ENCODE peak calls at places on chromosome 13, in eight cellular contexts. M is HFFc6; A is CD4-positive, alpha-beta T cell; J is GM13976; D is lung; Q is suprapubic skin; O is fibroblast of mammary gland; Z is colonic mucosa. R is an unnamed sample.

GRCh38 chr13:112467236-112467635 is 91.1 kb downstream of the SPACA7 start:
- DNase-seq in M (no peak), A (no peak), J (no peak), D (no peak), Q (no peak), O (no peak), Z (no peak), R (no peak)

GRCh38 chr13:43852923-43853404 is 26.6 kb downstream of the CCDC122 start:
- DNase-seq in M (no peak), A (no peak), J (no peak), D (no peak), Q (no peak), O (no peak), Z (no peak), R (no peak)

GRCh38 chr13:24217601-24218281 is 57.2 kb downstream of the SPATA13 start:
- DNase-seq in M (no peak), A (no peak), J (no peak), D (no peak), Q (no peak), O (no peak), Z (peak), R (no peak)

GRCh38 chr13:31756346-31756745 is 17.0 kb downstream of the RXFP2 start:
- DNase-seq in M (peak), A (no peak), J (no peak), D (no peak), Q (no peak), O (peak), Z (no peak), R (no peak)

GRCh38 chr13:42239644-42240043 is 32.3 kb upstream of the AKAP11 start:
- DNase-seq in M (peak), A (no peak), J (no peak), D (no peak), Q (no peak), O (peak), Z (no peak), R (no peak)

GRCh38 chr13:77143325-77143907 is 116.5 kb upstream of the FBXL3 start:
- DNase-seq in M (no peak), A (no peak), J (no peak), D (no peak), Q (no peak), O (peak), Z (no peak), R (no peak)

GRCh38 chr13:59533561-59534337 is 630.0 kb downstream of the DIAPH3 start:
- DNase-seq in M (peak), A (no peak), J (no peak), D (no peak), Q (no peak), O (no peak), Z (no peak), R (no peak)

GRCh38 chr13:68708336-68708908 is 1399.2 kb upstream of the ATXN8OS start:
- DNase-seq in M (no peak), A (no peak), J (no peak), D (no peak), Q (no peak), O (no peak), Z (no peak), R (no peak)

GRCh38 chr13:76474356-76474755 is 411.8 kb downstream of the KCTD12 start:
- DNase-seq in M (no peak), A (no peak), J (no peak), D (no peak), Q (no peak), O (peak), Z (no peak), R (no peak)

GRCh38 chr13:51229731-51230130 is 7.5 kb downstream of the FAM124A start:
- DNase-seq in M (no peak), A (no peak), J (no peak), D (no peak), Q (no peak), O (no peak), Z (no peak), R (no peak)

GRCh38 chr13:35283856-35284255 is 192.6 kb downstream of the MAB21L1 start:
- DNase-seq in M (peak), A (no peak), J (no peak), D (no peak), Q (no peak), O (peak), Z (no peak), R (no peak)

GRCh38 chr13:79593611-79594275 is 112.8 kb downstream of the NDFIP2 start:
- DNase-seq in M (peak), A (no peak), J (no peak), D (no peak), Q (no peak), O (peak), Z (no peak), R (no peak)

GRCh38 chr13:35484384-35484783 is 7.9 kb upstream of the MAB21L1 start:
- DNase-seq in M (no peak), A (no peak), J (no peak), D (no peak), Q (no peak), O (no peak), Z (no peak), R (no peak)

GRCh38 chr13:83996415-83996814 is 114.1 kb upstream of the SLITRK1 start:
- DNase-seq in M (no peak), A (no peak), J (no peak), D (no peak), Q (no peak), O (no peak), Z (no peak), R (no peak)

GRCh38 chr13:114130708-114131580 is 1.5 kb downstream of the RASA3 start:
- DNase-seq in M (peak), A (peak), J (peak), D (no peak), Q (no peak), O (peak), Z (peak), R (no peak)

GRCh38 chr13:99875391-99875790 is 96.2 kb downstream of the ZIC5 start:
- DNase-seq in M (no peak), A (no peak), J (no peak), D (no peak), Q (no peak), O (no peak), Z (no peak), R (no peak)

GRCh38 chr13:48233886-48234488 is 981 bp downstream of the ITM2B start:
- DNase-seq in M (no peak), A (no peak), J (no peak), D (no peak), Q (no peak), O (peak), Z (no peak), R (no peak)

GRCh38 chr13:74575729-74576125 is 441.5 kb upstream of the KLF12 start:
- DNase-seq in M (peak), A (peak), J (peak), D (peak), Q (peak), O (peak), Z (peak), R (peak)

GRCh38 chr13:110570886-110571285 is 9.4 kb upstream of the RAB20 start:
- DNase-seq in M (no peak), A (no peak), J (no peak), D (no peak), Q (no peak), O (no peak), Z (no peak), R (no peak)

GRCh38 chr13:68261105-68261504 is 1031.0 kb upstream of the PCDH9 start:
- DNase-seq in M (no peak), A (no peak), J (no peak), D (no peak), Q (no peak), O (no peak), Z (no peak), R (no peak)

GRCh38 chr13:51148223-51148951 is 37.3 kb upstream of the C13orf42 start:
- DNase-seq in M (no peak), A (peak), J (no peak), D (no peak), Q (no peak), O (no peak), Z (no peak), R (no peak)

GRCh38 chr13:19153782-19154450 is 27.7 kb downstream of the TUBA3C start:
- DNase-seq in M (no peak), A (no peak), J (peak), D (no peak), Q (no peak), O (no peak), Z (no peak), R (no peak)

GRCh38 chr13:44425041-44425814 is 51.6 kb downstream of the SERP2 start:
- DNase-seq in M (no peak), A (no peak), J (no peak), D (no peak), Q (no peak), O (no peak), Z (no peak), R (no peak)

GRCh38 chr13:98326274-98326673 is 149.2 kb upstream of the RNF113B start:
- DNase-seq in M (no peak), A (no peak), J (no peak), D (no peak), Q (no peak), O (no peak), Z (no peak), R (no peak)

GRCh38 chr13:107170270-107170931 is 602.5 kb upstream of the ARGLU1 start:
- DNase-seq in M (no peak), A (no peak), J (no peak), D (no peak), Q (no peak), O (no peak), Z (no peak), R (no peak)

GRCh38 chr13:48504606-48505369 is 28.1 kb downstream of the RCBTB2 start:
- DNase-seq in M (no peak), A (no peak), J (no peak), D (no peak), Q (no peak), O (no peak), Z (no peak), R (no peak)

GRCh38 chr13:46606915-46607413 is 54.0 kb downstream of the LRCH1 start:
- DNase-seq in M (no peak), A (no peak), J (no peak), D (no peak), Q (no peak), O (no peak), Z (no peak), R (no peak)

GRCh38 chr13:80338781-80339577 is 1.9 kb downstream of the SPRY2 start:
- DNase-seq in M (peak), A (no peak), J (peak), D (peak), Q (peak), O (peak), Z (peak), R (peak)

GRCh38 chr13:84400711-84401110 is 518.4 kb upstream of the SLITRK1 start:
- DNase-seq in M (peak), A (no peak), J (no peak), D (no peak), Q (no peak), O (peak), Z (no peak), R (no peak)

GRCh38 chr13:24161010-24161775 is 673 bp downstream of the SPATA13 start:
- DNase-seq in M (no peak), A (peak), J (peak), D (peak), Q (peak), O (no peak), Z (peak), R (no peak)

GRCh38 chr13:59409651-59410200 is 754.0 kb downstream of the DIAPH3 start:
- DNase-seq in M (no peak), A (no peak), J (no peak), D (no peak), Q (no peak), O (no peak), Z (no peak), R (no peak)

DNA sequence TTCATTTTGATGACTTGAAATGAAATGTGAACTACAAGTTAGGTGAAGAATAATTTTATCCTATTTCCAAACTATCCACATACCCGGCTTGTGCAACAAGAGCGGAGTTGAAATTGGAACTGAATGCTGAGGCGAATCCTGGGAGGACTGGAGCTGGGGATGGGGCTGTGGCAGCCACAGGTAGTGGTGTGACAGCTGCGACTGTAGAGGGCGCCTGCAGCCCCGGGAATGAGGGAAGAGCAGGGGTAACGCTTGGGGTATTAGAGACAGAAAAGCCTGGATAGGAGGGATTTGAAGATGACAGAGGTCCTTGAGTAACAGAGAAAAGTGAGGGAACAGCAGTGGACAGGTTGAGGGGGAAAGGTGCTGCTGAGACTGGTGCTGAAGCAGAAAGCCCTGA is 22.0 kb upstream of the STOML3 start:
- DNase-seq in M (no peak), A (no peak), J (no peak), D (no peak), Q (no peak), O (no peak), Z (no peak), R (no peak)
- TF ChIP-seq CTCF in M (peak), A (no peak), J (no peak), D (no peak), Q (no peak), O (peak), Z (no peak), R (no peak)

GRCh38 chr13:33610471-33611015 is 207.4 kb upstream of the RFC3 start:
- DNase-seq in M (no peak), A (peak), J (no peak), D (no peak), Q (no peak), O (no peak), Z (peak), R (no peak)

GRCh38 chr13:33611016-33611805 is 206.7 kb upstream of the RFC3 start:
- DNase-seq in M (no peak), A (no peak), J (no peak), D (peak), Q (no peak), O (peak), Z (no peak), R (no peak)

DNA sequence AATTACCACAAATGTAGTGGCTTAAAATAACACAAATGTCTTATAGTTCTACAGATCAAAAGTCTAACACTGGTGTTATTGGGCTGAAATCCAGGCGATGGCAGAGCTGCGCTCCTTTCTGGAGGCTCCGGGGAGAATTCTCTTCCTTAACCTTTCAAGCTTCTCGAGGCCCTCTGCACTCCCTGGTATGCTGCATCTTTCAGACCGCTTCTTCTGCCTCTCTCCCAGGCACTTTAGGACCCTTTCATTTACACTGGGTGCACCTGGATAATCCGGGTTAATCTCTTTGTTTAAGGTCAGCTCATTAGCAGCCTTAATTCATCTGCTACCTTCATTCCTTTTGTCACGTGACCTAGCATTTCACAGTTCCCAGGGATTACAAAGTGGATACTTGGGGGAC is 211.3 kb upstream of the RFC3 start:
- DNase-seq in M (no peak), A (no peak), J (no peak), D (no peak), Q (no peak), O (no peak), Z (no peak), R (no peak)
- TF ChIP-seq CTCF in M (no peak), A (no peak), J (no peak), D (no peak), Q (no peak), O (no peak), Z (no peak), R (no peak)

DNA sequence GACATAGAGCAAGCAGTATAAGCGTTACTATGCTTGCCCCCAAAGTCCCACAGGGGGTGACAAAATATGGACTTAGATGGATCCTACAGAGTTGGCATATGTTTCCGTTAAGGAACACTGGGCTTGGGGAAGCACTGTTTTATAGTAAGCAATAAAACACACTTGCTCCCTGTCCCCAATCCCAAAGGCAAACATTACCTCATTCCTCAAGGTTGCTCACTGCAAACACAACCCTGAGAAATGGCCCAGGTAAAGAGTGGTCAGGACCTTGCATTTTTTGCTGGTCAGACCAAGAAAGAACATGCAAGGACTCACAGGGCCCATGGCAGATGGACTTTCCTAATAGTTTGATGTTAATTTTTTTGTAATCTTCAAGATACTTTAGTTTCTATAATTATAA is 32.3 kb downstream of the UGGT2 start:
- DNase-seq in M (no peak), A (no peak), J (no peak), D (no peak), Q (no peak), O (no peak), Z (peak), R (no peak)
- TF ChIP-seq CTCF in M (no peak), A (no peak), J (no peak), D (no peak), Q (no peak), O (no peak), Z (no peak), R (no peak)

DNA sequence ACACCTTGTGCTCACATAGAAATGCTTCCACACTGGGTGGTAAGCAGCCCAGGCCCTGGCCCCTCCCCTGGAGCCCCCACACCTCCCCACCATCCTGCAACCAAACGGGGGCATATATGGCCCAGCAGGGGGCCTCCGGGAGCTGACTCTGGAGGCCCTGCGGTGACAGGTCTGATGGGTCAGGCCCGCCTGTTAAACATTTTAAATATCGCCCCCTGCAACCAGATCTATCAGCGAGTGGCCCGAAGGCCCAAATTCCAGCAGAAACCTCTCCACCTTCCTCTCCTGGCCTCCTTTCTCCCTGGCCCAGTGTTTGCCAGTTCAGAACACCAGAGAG is 48.0 kb upstream of the KATNAL1 start:
- DNase-seq in M (no peak), A (peak), J (peak), D (no peak), Q (no peak), O (no peak), Z (no peak), R (no peak)
- TF ChIP-seq CTCF in M (peak), A (no peak), J (peak), D (no peak), Q (no peak), O (no peak), Z (no peak), R (no peak)

R was measured in omental fat pad.